ENCODE peak calls at places on chromosomes 13 and 19, in ten cellular contexts. W is breast epithelium, M is transverse colon, A is H1, D is heart left ventricle, I is HCT116, P is GM12892, K is A549, E is tibial nerve, B is adrenal gland. S is an unnamed sample.

GRCh38 chr19:44696939-44697669 is 1.8 kb upstream of the CEACAM16 start:
- DNase-seq in W (no peak), M (no peak), A (no peak), D (no peak), I (no peak), P (no peak), K (no peak), E (no peak), B (no peak), S (no peak)

GRCh38 chr13:90867336-90867683 is 480.2 kb upstream of the MIR17HG start:
- DNase-seq in W (peak; percentile 21), M (peak; percentile 63), A (peak; percentile 80), D (peak; percentile 36), I (peak; percentile 33), P (no peak), K (peak; percentile 14), E (peak; percentile 76), B (peak; percentile 88), S (peak; percentile 57)

GRCh38 chr19:2693492-2693891 is 9.0 kb downstream of the GNG7 start:
- DNase-seq in W (no peak), M (no peak), A (no peak), D (no peak), I (no peak), P (no peak), K (no peak), E (no peak), B (peak; percentile 67), S (no peak)

GRCh38 chr19:47122359-47123335 is 8.0 kb upstream of the SAE1 start:
- DNase-seq in W (no peak), M (no peak), A (no peak), D (no peak), I (no peak), P (no peak), K (no peak), E (no peak), B (no peak), S (no peak)

GRCh38 chr19:1653300-1653628 is 849 bp upstream of the TCF3 start:
- DNase-seq in W (no peak), M (no peak), A (no peak), D (no peak), I (no peak), P (no peak), K (no peak), E (no peak), B (no peak), S (no peak)

GRCh38 chr19:6713773-6714692 is 6.4 kb downstream of the C3 start:
- DNase-seq in W (no peak), M (no peak), A (no peak), D (no peak), I (no peak), P (no peak), K (no peak), E (no peak), B (no peak), S (no peak)

GRCh38 chr13:109309625-109310363 is 476.6 kb downstream of the IRS2 start:
- DNase-seq in W (no peak), M (no peak), A (no peak), D (no peak), I (no peak), P (no peak), K (peak; percentile 11), E (no peak), B (no peak), S (no peak)

GRCh38 chr13:75636339-75637095 is 387 bp downstream of the LMO7 start:
- DNase-seq in W (no peak), M (peak; percentile 25), A (peak; percentile 76), D (no peak), I (no peak), P (peak; percentile 48), K (no peak), E (peak; percentile 6), B (no peak), S (peak; percentile 50)

GRCh38 chr13:112117258-112117954 is 50.5 kb downstream of the SOX1 start:
- DNase-seq in W (no peak), M (no peak), A (no peak), D (no peak), I (no peak), P (no peak), K (no peak), E (no peak), B (no peak), S (no peak)

GRCh38 chr13:24304620-24305019 is 4.8 kb upstream of the C1QTNF9 start:
- DNase-seq in W (no peak), M (no peak), A (no peak), D (no peak), I (no peak), P (no peak), K (no peak), E (no peak), B (no peak), S (no peak)

GRCh38 chr13:50401721-50402510 is 386.7 kb downstream of the KCNRG start:
- DNase-seq in W (no peak), M (no peak), A (no peak), D (no peak), I (no peak), P (no peak), K (no peak), E (no peak), B (no peak), S (no peak)

GRCh38 chr13:27465611-27466010 is 15.2 kb upstream of the MTIF3 start:
- DNase-seq in W (no peak), M (no peak), A (no peak), D (no peak), I (no peak), P (no peak), K (no peak), E (no peak), B (no peak), S (no peak)

GRCh38 chr19:43901395-43902390 is 33.4 kb downstream of the ZNF45 start:
- DNase-seq in W (peak; percentile 39), M (peak; percentile 75), A (peak; percentile 88), D (peak; percentile 89), I (no peak), P (peak; percentile 38), K (peak; percentile 57), E (peak; percentile 62), B (peak; percentile 89), S (peak; percentile 68)

DNA sequence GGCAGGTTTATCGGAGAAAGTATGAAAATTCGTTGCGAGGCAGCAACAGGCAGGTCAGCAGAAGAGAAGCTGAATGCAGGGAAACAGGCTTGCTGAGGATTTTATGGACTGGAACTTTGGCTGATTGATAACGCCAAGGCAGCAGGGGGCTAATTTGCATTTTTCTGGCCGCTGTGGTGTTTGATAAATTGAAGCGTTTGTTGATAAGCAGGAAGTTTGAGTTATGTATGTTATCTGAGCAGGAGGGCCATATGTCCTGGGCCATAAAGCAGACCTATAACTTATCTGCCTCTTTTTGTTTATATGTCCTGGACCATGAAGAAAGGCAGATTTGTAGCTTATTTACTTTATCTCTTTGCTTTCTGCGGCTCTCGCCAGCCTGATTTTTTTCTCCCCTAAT is 65.9 kb downstream of the ZNF627 start:
- DNase-seq in W (no peak), M (no peak), A (no peak), D (no peak), I (no peak), P (no peak), K (no peak), E (no peak), B (no peak), S (no peak)
- TF ChIP-seq POLR2A in W (no peak), M (no peak), A (no peak), D (no peak), I (no peak), P (no peak), K (no peak), E (no peak), B (no peak), S (no peak)

GRCh38 chr19:12676928-12677327 is 4.8 kb downstream of the DHPS start:
- DNase-seq in W (no peak), M (no peak), A (no peak), D (no peak), I (no peak), P (no peak), K (no peak), E (no peak), B (no peak), S (no peak)
- TF ChIP-seq POLR2A in W (no peak), M (no peak), A (no peak), D (no peak), I (no peak), P (no peak), K (no peak), E (no peak), B (no peak), S (no peak)

GRCh38 chr13:20775961-20776360 is 2.2 kb upstream of the EEF1AKMT1 start:
- DNase-seq in W (no peak), M (no peak), A (no peak), D (no peak), I (no peak), P (no peak), K (no peak), E (no peak), B (no peak), S (no peak)

GRCh38 chr13:20776751-20777150 is 3.0 kb upstream of the EEF1AKMT1 start:
- DNase-seq in W (no peak), M (no peak), A (no peak), D (no peak), I (no peak), P (no peak), K (no peak), E (no peak), B (no peak), S (no peak)

GRCh38 chr13:20772401-20773131 is 1.2 kb downstream of the EEF1AKMT1 start:
- DNase-seq in W (no peak), M (no peak), A (no peak), D (no peak), I (no peak), P (no peak), K (no peak), E (no peak), B (no peak), S (peak; percentile 44)

GRCh38 chr13:20774746-20775145 is 985 bp upstream of the EEF1AKMT1 start:
- DNase-seq in W (no peak), M (no peak), A (no peak), D (no peak), I (no peak), P (no peak), K (no peak), E (no peak), B (no peak), S (no peak)

GRCh38 chr13:20773194-20774080 is at the start of gene EEF1AKMT1:
- DNase-seq in W (peak; percentile 83), M (peak; percentile 96), A (peak; percentile 96), D (peak; percentile 94), I (peak; percentile 83), P (peak; percentile 62), K (peak; percentile 35), E (peak; percentile 88), B (peak; percentile 96), S (peak; percentile 96)
- TF ChIP-seq POLR2A in W (peak; percentile 80), M (peak; percentile 91), A (peak; percentile 87), D (no peak), I (peak; percentile 78), P (peak; percentile 83), K (peak; percentile 82), E (peak; percentile 72), B (peak; percentile 78), S (peak; percentile 97)

DNA sequence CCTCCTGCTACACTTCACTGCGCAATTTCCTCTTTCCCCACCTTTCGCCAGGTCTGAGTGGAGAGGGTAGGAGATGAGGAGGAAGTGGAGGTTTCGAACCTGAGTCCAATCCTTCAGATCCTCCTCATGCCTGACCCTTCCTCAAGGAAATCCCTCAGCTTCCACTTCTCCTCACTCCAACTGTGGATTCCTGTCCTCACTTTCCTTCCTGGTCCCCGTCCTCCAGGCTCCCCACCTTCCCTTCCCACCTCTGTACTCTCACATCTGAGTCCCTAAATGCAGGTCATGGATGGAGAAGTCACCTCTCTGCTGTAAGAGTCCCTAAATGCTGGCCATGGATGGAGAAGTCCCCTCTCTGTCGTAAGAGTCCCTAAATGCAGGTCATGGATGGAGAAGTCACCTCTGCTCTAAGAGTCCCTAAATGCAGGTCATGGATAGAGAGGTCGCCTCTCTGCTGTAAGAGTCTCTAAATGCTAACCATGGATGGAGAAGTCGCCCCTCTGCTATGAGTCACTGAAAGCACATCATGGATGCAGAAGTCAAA is 3.1 kb downstream of the TMEM86B start:
- DNase-seq in W (no peak), M (no peak), A (no peak), D (no peak), I (no peak), P (no peak), K (no peak), E (no peak), B (no peak), S (no peak)
- TF ChIP-seq POLR2A in W (no peak), M (no peak), A (no peak), D (no peak), I (no peak), P (peak; percentile 17), K (no peak), E (no peak), B (no peak), S (no peak)